ENCODE peak calls at places on chromosomes 5 and 9, in ten cellular contexts. K, G, T, Y, L, F, Q, D, X and E are unnamed samples.

GRCh38 chr5:146188358-146188757 is 5.9 kb upstream of the LARS1 start:
- DNase-seq in G (no peak), L (peak; percentile 51), D (no peak), Y (no peak), K (no peak), F (no peak), Q (no peak), T (no peak), X (no peak), E (no peak)

GRCh38 chr9:6562194-6562593 is 83.3 kb downstream of the GLDC start:
- DNase-seq in X (no peak), F (no peak), D (no peak), Q (no peak), K (no peak), G (no peak), T (no peak), Y (no peak), L (no peak), E (no peak)

GRCh38 chr5:158164648-158165047 is 305.7 kb upstream of the CLINT1 start:
- DNase-seq in K (no peak), F (no peak), Y (no peak), L (no peak), Q (no peak), T (no peak), D (no peak), X (no peak), G (no peak), E (no peak)

GRCh38 chr9:22232971-22233370 is 213.7 kb upstream of the DMRTA1 start:
- DNase-seq in L (no peak), Q (no peak), K (no peak), X (no peak), D (no peak), G (no peak), Y (no peak), F (no peak), T (no peak), E (no peak)

GRCh38 chr9:137435980-137436760 is 5.0 kb downstream of the ENTPD8 start:
- DNase-seq in X (no peak), T (no peak), Y (no peak), K (no peak), Q (no peak), F (no peak), L (peak; percentile 84), G (no peak), D (peak; percentile 97), E (peak; percentile 85)

GRCh38 chr9:79642671-79643070 is 70.9 kb downstream of the TLE4 start:
- DNase-seq in L (no peak), G (no peak), T (no peak), Y (no peak), K (no peak), F (no peak), D (no peak), X (no peak), Q (no peak), E (no peak)

GRCh38 chr5:1256776-1257175 is 31.6 kb downstream of the SLC6A18 start:
- DNase-seq in Q (no peak), F (no peak), G (no peak), X (no peak), T (no peak), Y (no peak), D (no peak), L (no peak), K (no peak), E (no peak)

GRCh38 chr5:171961117-171961516 is 45.3 kb downstream of the FBXW11 start:
- DNase-seq in K (no peak), D (no peak), F (peak; percentile 17), X (peak; percentile 67), Q (no peak), Y (no peak), G (no peak), T (peak; percentile 78), L (no peak), E (no peak)

GRCh38 chr5:101390317-101390908 is 487.3 kb upstream of the ST8SIA4 start:
- DNase-seq in L (peak; percentile 59), D (peak; percentile 3), G (no peak), Q (no peak), F (no peak), X (peak; percentile 58), K (peak; percentile 1), T (no peak), Y (peak; percentile 89), E (peak; percentile 7)

GRCh38 chr9:117782931-117783788 is 79.0 kb downstream of the TLR4 start:
- DNase-seq in Q (peak; percentile 67), L (peak; percentile 82), F (peak; percentile 70), G (no peak), Y (peak; percentile 87), D (peak; percentile 46), T (peak; percentile 63), X (peak; percentile 89), K (peak; percentile 36), E (peak; percentile 45)

GRCh38 chr5:139837711-139838380 is 42.2 kb downstream of the PSD2 start:
- DNase-seq in X (no peak), Q (no peak), Y (no peak), K (no peak), F (no peak), G (no peak), D (no peak), L (no peak), T (no peak), E (no peak)

GRCh38 chr9:104831681-104832080 is 67.8 kb downstream of the NIPSNAP3B start:
- DNase-seq in X (no peak), D (no peak), Q (no peak), L (peak; percentile 87), T (no peak), G (no peak), Y (no peak), K (no peak), F (no peak), E (no peak)

GRCh38 chr5:123367739-123368138 is 55.5 kb downstream of the CEP120 start:
- DNase-seq in L (no peak), K (no peak), Q (no peak), T (no peak), Y (peak; percentile 39), G (no peak), F (no peak), D (no peak), X (no peak), E (no peak)